ENCODE peak calls at places on chromosomes 7 and 10, in nine cellular contexts. F, Q, T, I, W, S, K, V and C are unnamed samples.

GRCh38 chr10:43888551-43888950 is 239.9 kb upstream of the ZNF32 start:
- DNase-seq in V (no peak), S (no peak), T (no peak), Q (no peak), I (peak; percentile 96), F (no peak), W (no peak), K (no peak), C (peak; percentile 94)

GRCh38 chr7:104984591-104985258 is 29.3 kb upstream of the KMT2E start:
- DNase-seq in W (no peak), Q (no peak), S (no peak), K (no peak), V (no peak), F (no peak), T (no peak), I (no peak), C (no peak)

GRCh38 chr7:105353752-105354328 is 34.9 kb downstream of the SRPK2 start:
- DNase-seq in Q (no peak), W (peak; percentile 66), F (no peak), K (no peak), T (no peak), V (no peak), I (peak; percentile 95), S (no peak), C (no peak)

GRCh38 chr7:55335786-55336185 is 29.4 kb upstream of the LANCL2 start:
- DNase-seq in W (no peak), T (no peak), Q (no peak), V (no peak), F (no peak), K (no peak), I (no peak), S (no peak), C (no peak)

GRCh38 chr10:63543576-63543962 is 22.4 kb downstream of the REEP3 start:
- DNase-seq in V (no peak), S (no peak), I (no peak), Q (no peak), T (no peak), F (no peak), K (no peak), W (no peak), C (no peak)

GRCh38 chr10:84607044-84607443 is 278.7 kb downstream of the CCSER2 start:
- DNase-seq in K (no peak), I (no peak), Q (no peak), T (no peak), V (no peak), F (no peak), S (no peak), W (no peak), C (no peak)

GRCh38 chr10:93766918-93767317 is 9.2 kb downstream of the LGI1 start:
- DNase-seq in S (no peak), Q (no peak), F (no peak), K (no peak), W (no peak), V (no peak), I (no peak), T (no peak), C (no peak)

GRCh38 chr10:132961864-132962622 is 19.7 kb upstream of the CFAP46 start:
- DNase-seq in F (peak; percentile 75), I (peak; percentile 78), Q (peak; percentile 47), W (peak; percentile 56), K (no peak), S (peak; percentile 41), T (peak; percentile 56), V (peak; percentile 79), C (peak; percentile 84)

GRCh38 chr7:131574741-131575140 is 18.3 kb upstream of the PODXL start:
- DNase-seq in F (no peak), W (no peak), S (no peak), I (peak; percentile 39), V (no peak), Q (no peak), K (no peak), T (no peak), C (no peak)

GRCh38 chr10:69847883-69848282 is 46.2 kb downstream of the COL13A1 start:
- DNase-seq in W (no peak), S (no peak), I (no peak), K (no peak), Q (no peak), F (no peak), V (no peak), T (no peak), C (no peak)

GRCh38 chr10:122565766-122566206 is 5.2 kb downstream of the DMBT1 start:
- DNase-seq in I (peak; percentile 92), W (peak; percentile 78), S (no peak), K (no peak), T (peak; percentile 83), V (peak; percentile 81), Q (peak; percentile 9), F (peak; percentile 68), C (peak; percentile 94)

GRCh38 chr7:12524794-12525386 is 45.6 kb upstream of the SCIN start:
- DNase-seq in S (peak; percentile 43), F (peak; percentile 28), K (no peak), T (no peak), Q (peak; percentile 19), V (no peak), I (peak; percentile 77), W (no peak), C (peak; percentile 87)

GRCh38 chr10:18238875-18239485 is 98.8 kb downstream of the CACNB2 start:
- DNase-seq in I (peak; percentile 85), S (no peak), V (no peak), T (no peak), F (peak; percentile 49), Q (no peak), W (no peak), K (no peak), C (peak; percentile 82)

GRCh38 chr10:113486531-113486930 is 66.3 kb upstream of the HABP2 start:
- DNase-seq in K (no peak), I (no peak), T (no peak), Q (no peak), V (no peak), S (no peak), W (no peak), F (no peak), C (no peak)

GRCh38 chr10:75417522-75417927 is 13.9 kb upstream of the LRMDA start:
- DNase-seq in W (no peak), Q (peak; percentile 62), K (no peak), V (peak; percentile 11), T (no peak), S (no peak), F (peak; percentile 34), I (no peak), C (no peak)